ENCODE peak calls at places on chromosomes 11 and 22, in nine cellular contexts. H is OCI-LY7, V is neural progenitor cell, K is SK-N-SH, S is GM23338, E is PC-3, F is hepatocyte, Q is MM.1S, C is HCT116. Y is an unnamed sample.

GRCh38 chr22:49517721-49518120 is 310.0 kb downstream of the BRD1 start:
- DNase-seq in C (no peak), K (no peak), V (no peak), E (peak; percentile 8), F (no peak), Q (no peak), S (no peak), H (no peak), Y (no peak)

GRCh38 chr22:25364281-25364680 is 144.8 kb downstream of the CRYBB2 start:
- DNase-seq in V (no peak), E (peak; percentile 8), C (no peak), H (no peak), S (no peak), K (no peak), Q (no peak), F (no peak), Y (no peak)

GRCh38 chr11:32426192-32426591 is 9.1 kb downstream of the WT1 start:
- DNase-seq in C (no peak), H (no peak), F (no peak), Q (no peak), S (peak; percentile 38), V (peak; percentile 30), E (no peak), K (no peak), Y (no peak)

GRCh38 chr11:125281831-125282595 is 117.5 kb downstream of the PKNOX2 start:
- DNase-seq in V (no peak), C (peak; percentile 41), F (no peak), E (peak; percentile 57), S (no peak), H (no peak), Q (no peak), K (no peak), Y (peak; percentile 54)

GRCh38 chr11:102184269-102184987 is 74.2 kb downstream of the YAP1 start:
- DNase-seq in E (no peak), F (no peak), K (no peak), H (no peak), Q (no peak), C (no peak), S (no peak), V (no peak), Y (no peak)

GRCh38 chr22:36153756-36154155 is 6.8 kb downstream of the APOL3 start:
- DNase-seq in E (no peak), V (no peak), Q (no peak), H (no peak), K (no peak), S (no peak), C (no peak), F (no peak), Y (no peak)

GRCh38 chr11:31870609-31871309 is 59.6 kb upstream of the PAX6 start:
- DNase-seq in E (peak; percentile 67), F (peak; percentile 73), H (no peak), S (peak; percentile 95), C (peak; percentile 48), V (peak; percentile 95), K (peak; percentile 49), Q (peak; percentile 24), Y (peak; percentile 50)

GRCh38 chr11:6497069-6497839 is at the start of gene DNHD1:
- DNase-seq in F (no peak), H (no peak), E (no peak), C (no peak), K (no peak), V (peak; percentile 16), Q (no peak), S (peak; percentile 89), Y (no peak)

GRCh38 chr11:9799901-9800300 is 136.0 kb downstream of the SWAP70 start:
- DNase-seq in H (no peak), F (no peak), V (no peak), K (no peak), Q (no peak), S (no peak), E (no peak), C (no peak), Y (peak; percentile 53)

GRCh38 chr11:9806946-9807687 is 143.2 kb downstream of the SWAP70 start:
- DNase-seq in Q (no peak), C (no peak), S (no peak), V (no peak), K (no peak), E (no peak), H (no peak), F (no peak), Y (no peak)

GRCh38 chr11:9803685-9804413 is 140.0 kb downstream of the SWAP70 start:
- DNase-seq in K (no peak), Q (no peak), E (no peak), V (no peak), F (peak; percentile 20), C (no peak), S (no peak), H (no peak), Y (peak; percentile 32)

GRCh38 chr11:9804414-9804902 is 140.6 kb downstream of the SWAP70 start:
- DNase-seq in S (no peak), V (no peak), K (no peak), E (no peak), Q (no peak), C (no peak), F (no peak), H (no peak), Y (no peak)

DNA sequence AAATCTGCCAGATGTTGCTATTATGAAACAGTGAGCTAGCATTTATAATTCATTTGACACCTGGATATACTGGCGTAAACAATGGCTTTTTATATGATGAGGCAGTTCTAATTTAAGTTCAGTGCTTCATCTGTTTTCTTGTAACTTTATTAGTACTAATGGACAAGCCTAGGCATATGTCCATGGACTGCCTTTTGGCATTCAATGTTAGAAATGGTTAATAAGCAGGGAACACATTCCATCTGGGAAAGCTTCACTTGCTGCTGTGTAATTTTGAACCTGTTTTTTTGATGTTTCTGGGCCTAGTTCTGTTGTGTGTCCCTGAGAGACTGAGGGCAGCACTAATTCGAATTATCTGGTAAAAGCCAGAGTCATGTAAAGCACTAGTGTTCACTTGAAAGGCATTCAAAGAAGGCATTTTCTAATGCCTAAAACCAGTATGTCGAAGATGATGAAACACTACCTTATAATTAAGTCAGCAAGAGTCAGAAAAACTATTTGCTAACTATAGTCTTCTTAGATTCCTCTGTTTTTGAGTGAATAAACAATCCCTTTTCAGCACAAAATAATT is 138.5 kb downstream of the SWAP70 start:
- DNase-seq in V (no peak), S (peak; percentile 48), Q (no peak), K (peak; percentile 14), C (no peak), F (peak; percentile 15), H (peak; percentile 40), E (no peak), Y (peak; percentile 90)
- TF ChIP-seq EZH2phosphoT487 in V (no peak), S (no peak), Q (no peak), K (no peak), C (no peak), F (no peak), H (no peak), E (no peak), Y (no peak)

GRCh38 chr11:114132944-114133394 is 73.5 kb downstream of the ZBTB16 start:
- DNase-seq in F (no peak), H (no peak), E (peak; percentile 88), S (no peak), C (no peak), Q (no peak), V (no peak), K (no peak), Y (peak; percentile 91)
- H3K27ac ChIP-seq in F (peak overlapping the region; percentile 60), H (no peak overlapping the region), E (no peak overlapping the region), S (no peak overlapping the region), C (no peak overlapping the region), Q (no peak overlapping the region), V (no peak overlapping the region), K (no peak overlapping the region), Y (peak overlapping the region; percentile 55)

GRCh38 chr11:68196219-68196618 is 16.9 kb downstream of the KMT5B start:
- DNase-seq in E (no peak), Q (no peak), S (no peak), K (no peak), C (no peak), V (no peak), F (no peak), H (no peak), Y (no peak)

GRCh38 chr11:68202165-68202564 is 10.9 kb downstream of the KMT5B start:
- DNase-seq in C (no peak), H (no peak), K (no peak), S (no peak), V (no peak), F (no peak), E (no peak), Q (no peak), Y (no peak)

GRCh38 chr11:68204402-68204801 is 8.7 kb downstream of the KMT5B start:
- DNase-seq in E (no peak), V (no peak), F (no peak), C (no peak), K (no peak), S (no peak), Q (peak; percentile 61), H (peak; percentile 38), Y (no peak)

GRCh38 chr11:68199295-68199987 is 13.7 kb downstream of the KMT5B start:
- DNase-seq in V (no peak), K (no peak), C (no peak), S (no peak), E (no peak), Q (no peak), F (no peak), H (no peak), Y (no peak)

GRCh38 chr11:68200639-68201038 is 12.5 kb downstream of the KMT5B start:
- DNase-seq in S (no peak), Q (no peak), E (no peak), F (no peak), K (no peak), C (no peak), V (no peak), H (no peak), Y (peak; percentile 93)
- TF ChIP-seq EZH2phosphoT487 in S (no peak), Q (no peak), E (no peak), F (no peak), K (no peak), C (no peak), V (no peak), H (no peak), Y (no peak)

GRCh38 chr11:64089915-64090810 is 54.4 kb downstream of the FLRT1 start:
- DNase-seq in H (no peak), K (no peak), Q (no peak), E (no peak), V (no peak), C (no peak), S (no peak), F (no peak), Y (no peak)

GRCh38 chr11:64090811-64091516 is 55.2 kb downstream of the FLRT1 start:
- DNase-seq in F (no peak), S (peak; percentile 33), H (peak; percentile 7), V (peak; percentile 64), K (no peak), Q (no peak), E (no peak), C (no peak), Y (peak; percentile 62)

GRCh38 chr11:64089493-64089892 is 53.8 kb downstream of the FLRT1 start:
- DNase-seq in E (no peak), S (no peak), C (no peak), Q (no peak), F (no peak), K (no peak), V (no peak), H (no peak), Y (no peak)

GRCh38 chr11:64088159-64089026 is 52.7 kb downstream of the FLRT1 start:
- DNase-seq in C (peak; percentile 6), V (peak; percentile 72), S (peak; percentile 86), Q (no peak), F (no peak), K (no peak), E (peak; percentile 17), H (peak; percentile 45), Y (no peak)

DNA sequence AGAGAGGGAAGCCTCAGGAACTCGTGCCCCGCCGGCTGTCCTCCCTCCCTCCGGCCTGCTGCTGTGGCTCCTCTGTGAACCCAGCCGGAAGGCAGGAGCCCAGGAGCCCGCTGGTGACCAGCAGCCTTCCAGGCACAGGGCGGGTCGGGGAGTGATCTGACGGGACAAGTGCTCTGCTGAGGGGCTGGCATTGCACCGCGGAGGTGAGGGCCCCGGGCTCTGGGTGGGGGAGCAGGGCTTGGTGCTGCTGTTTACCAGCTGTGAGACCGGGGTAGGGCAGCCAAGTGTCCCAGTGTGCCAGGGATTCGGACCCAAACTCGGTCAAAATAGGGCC is 53.3 kb downstream of the FLRT1 start:
- DNase-seq in S (no peak), E (no peak), V (no peak), H (no peak), F (no peak), Q (no peak), C (no peak), K (no peak), Y (no peak)
- H3K27ac ChIP-seq in S (no peak overlapping the region), E (no peak overlapping the region), V (no peak overlapping the region), H (no peak overlapping the region), F (no peak overlapping the region), Q (no peak overlapping the region), C (no peak overlapping the region), K (no peak overlapping the region), Y (no peak overlapping the region)

Y was measured in GM23248.